ENCODE peak calls at places on chromosomes 11 and 22, in four cellular contexts. Q, I, H and S are unnamed samples.
A peak's percentile ranks its signal among the peaks of the same experiment; 100 is the strongest.

GRCh38 chr22:22184277-22184807 is 60.2 kb upstream of the VPREB1 start:
- DNase-seq in Q (no peak), I (no peak), H (no peak), S (no peak)

GRCh38 chr11:130827697-130828377 is 88.4 kb downstream of the SNX19 start:
- DNase-seq in Q (no peak), I (no peak), H (no peak), S (no peak)

GRCh38 chr22:19291580-19292261 is at the start of gene CLTCL1:
- DNase-seq in Q (peak; percentile 81), I (peak; percentile 23), H (peak; percentile 76), S (peak; percentile 43)

GRCh38 chr11:69385832-69386415 is 92.0 kb downstream of the MYEOV start:
- DNase-seq in Q (no peak), I (no peak), H (no peak), S (no peak)

GRCh38 chr22:35467788-35468187 is 67.8 kb downstream of the MCM5 start:
- DNase-seq in Q (peak; percentile 74), I (peak; percentile 65), H (no peak), S (no peak)

GRCh38 chr11:74371269-74372039 is 26.8 kb downstream of the PGM2L1 start:
- DNase-seq in Q (no peak), I (peak; percentile 35), H (no peak), S (no peak)

GRCh38 chr11:1520209-1520986 is 33.8 kb upstream of the MOB2 start:
- DNase-seq in Q (no peak), I (no peak), H (no peak), S (no peak)

GRCh38 chr11:92269021-92269420 is 44.4 kb downstream of the FAT3 start:
- DNase-seq in Q (no peak), I (no peak), H (no peak), S (no peak)

GRCh38 chr11:19953342-19953741 is 206.9 kb downstream of the DBX1 start:
- DNase-seq in Q (no peak), I (no peak), H (no peak), S (no peak)

GRCh38 chr11:5622802-5623201 is 2.0 kb upstream of the TRIM34 start:
- DNase-seq in Q (no peak), I (no peak), H (no peak), S (no peak)

GRCh38 chr11:69309800-69310280 is 15.9 kb downstream of the MYEOV start:
- DNase-seq in Q (no peak), I (no peak), H (no peak), S (no peak)

GRCh38 chr11:108606495-108607160 is 13.1 kb upstream of the EXPH5 start:
- DNase-seq in Q (no peak), I (no peak), H (no peak), S (no peak)

GRCh38 chr11:1870326-1870696 is 17.4 kb downstream of the LSP1 start:
- DNase-seq in Q (no peak), I (no peak), H (no peak), S (no peak)

GRCh38 chr11:46273511-46274205 is 3.8 kb upstream of the CREB3L1 start:
- DNase-seq in Q (no peak), I (peak; percentile 82), H (no peak), S (no peak)

GRCh38 chr11:85809881-85810280 is 1.1 kb downstream of the SYTL2 start:
- DNase-seq in Q (no peak), I (no peak), H (no peak), S (no peak)